ENCODE peak calls at places on chromosome 1, in ten cellular contexts. S is AG04449; Q is glutamatergic neuron; V is fibroblast of the aortic adventitia; O is WTC11; B is mammary epithelial cell; I is heart right ventricle; D is mucosa of descending colon; F is CD8-positive, alpha-beta T cell; R is neural crest cell. Y is an unnamed sample.

GRCh38 chr1:191498318-191498717 is 659.9 kb upstream of the RGS18 start:
- DNase-seq in F (no peak), I (no peak), R (no peak), B (peak; percentile 1), V (peak; percentile 37), O (no peak), Q (no peak), D (no peak), S (no peak), Y (no peak)

GRCh38 chr1:245222931-245223330 is 68.1 kb downstream of the KIF26B start:
- DNase-seq in F (no peak), I (no peak), D (no peak), Q (no peak), B (no peak), R (no peak), S (no peak), V (no peak), O (no peak), Y (no peak)

GRCh38 chr1:36734356-36734755 is 251.6 kb upstream of the CSF3R start:
- DNase-seq in S (no peak), V (no peak), D (no peak), R (no peak), F (no peak), I (no peak), B (no peak), O (no peak), Q (no peak), Y (no peak)

GRCh38 chr1:183871142-183871541 is 66.2 kb downstream of the RGL1 start:
- DNase-seq in V (peak; percentile 75), O (no peak), R (no peak), Q (no peak), I (peak; percentile 38), D (no peak), F (no peak), S (no peak), B (peak; percentile 38), Y (peak; percentile 18)

GRCh38 chr1:90925928-90926869 is 95.6 kb downstream of the ZNF644 start:
- DNase-seq in R (no peak), Q (no peak), D (no peak), B (peak; percentile 66), V (peak; percentile 78), S (peak; percentile 31), I (no peak), F (no peak), O (no peak), Y (no peak)

GRCh38 chr1:200867018-200867811 is 5.6 kb upstream of the GPR25 start:
- DNase-seq in V (no peak), S (no peak), I (no peak), Q (no peak), F (no peak), R (no peak), D (no peak), O (no peak), B (no peak), Y (no peak)

GRCh38 chr1:209213989-209214388 is 369.5 kb upstream of the CAMK1G start:
- DNase-seq in D (no peak), F (no peak), I (no peak), O (no peak), V (no peak), B (no peak), R (no peak), Q (no peak), S (no peak), Y (no peak)

GRCh38 chr1:33716976-33717688 is 146.7 kb upstream of the HMGB4 start:
- DNase-seq in R (no peak), Q (no peak), O (no peak), V (no peak), B (no peak), F (no peak), D (no peak), S (no peak), I (no peak), Y (no peak)

GRCh38 chr1:239719642-239720258 is 333.4 kb downstream of the CHRM3 start:
- DNase-seq in O (no peak), F (peak; percentile 14), V (no peak), B (no peak), D (no peak), Q (no peak), I (no peak), R (no peak), S (no peak), Y (peak; percentile 4)

GRCh38 chr1:183892351-183892793 is 87.5 kb downstream of the RGL1 start:
- DNase-seq in R (no peak), B (no peak), I (no peak), S (no peak), Q (no peak), O (no peak), F (no peak), D (no peak), V (no peak), Y (no peak)

GRCh38 chr1:27862671-27863551 is 9.4 kb upstream of the THEMIS2 start:
- DNase-seq in B (peak; percentile 99), V (peak; percentile 91), I (peak; percentile 59), D (no peak), R (no peak), S (peak; percentile 94), F (no peak), Q (no peak), O (no peak), Y (peak; percentile 38)

DNA sequence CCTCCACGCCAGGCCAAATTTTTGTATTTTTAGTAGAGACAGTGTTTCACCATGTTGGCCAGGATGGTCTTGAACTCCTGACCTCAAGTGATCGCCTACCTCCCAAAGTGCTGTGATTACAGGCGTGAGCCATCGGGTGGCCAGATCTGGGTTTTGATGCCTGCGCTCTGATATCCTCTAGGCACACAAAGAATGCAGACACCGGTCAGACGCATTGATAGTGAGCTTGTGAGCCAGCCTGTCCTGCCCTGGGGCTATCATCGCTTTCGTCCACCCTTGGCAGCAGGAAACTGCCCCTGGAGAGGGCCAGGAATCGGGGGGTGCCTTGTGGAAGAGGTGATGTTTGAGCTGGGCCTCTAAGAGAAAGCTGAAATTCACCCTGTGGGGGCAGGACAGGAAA is 4.0 kb downstream of the FBLIM1 start:
- DNase-seq in D (no peak), R (no peak), S (no peak), I (no peak), O (no peak), B (no peak), V (no peak), F (no peak), Q (no peak), Y (no peak)
- TF ChIP-seq CTCF in D (no peak), R (no peak), S (no peak), I (no peak), O (no peak), B (no peak), V (no peak), F (no peak), Q (no peak), Y (no peak)

GRCh38 chr1:10104844-10105243 is 72.1 kb downstream of the UBE4B start:
- DNase-seq in O (no peak), Q (no peak), V (no peak), I (no peak), S (no peak), B (no peak), R (no peak), D (no peak), F (no peak), Y (no peak)
- TF ChIP-seq CTCF in O (no peak), Q (no peak), V (no peak), I (no peak), S (no peak), B (no peak), R (no peak), D (no peak), F (no peak), Y (no peak)

DNA sequence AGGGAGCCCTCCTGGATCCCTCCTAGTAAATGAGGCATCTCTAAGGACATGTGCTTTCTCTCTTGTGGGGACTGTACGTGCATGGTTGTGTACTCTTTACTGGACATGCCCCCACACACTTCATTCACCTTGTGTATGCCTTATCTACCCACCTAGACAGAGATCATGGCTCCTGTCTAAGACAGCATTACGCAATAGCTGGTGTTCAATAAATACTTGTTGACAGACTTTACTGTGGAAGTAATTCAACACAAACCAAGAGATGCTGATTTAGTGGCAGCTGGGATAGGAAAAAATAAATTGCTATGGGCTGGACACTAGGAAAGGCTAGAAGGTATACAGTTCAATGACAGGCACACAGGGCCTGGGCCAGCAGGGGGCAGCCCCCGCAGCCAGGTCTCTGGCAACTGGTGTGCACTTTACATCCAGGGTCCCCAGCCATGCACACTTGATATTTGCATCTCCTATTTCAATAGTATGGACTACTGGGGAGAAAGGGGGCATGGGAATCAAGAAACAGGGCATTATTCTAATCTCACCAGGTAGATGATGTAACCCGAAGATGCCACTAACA is 24.2 kb downstream of the TRABD2B start:
- DNase-seq in V (no peak), R (no peak), I (no peak), S (no peak), B (no peak), Q (peak; percentile 45), F (no peak), O (no peak), D (no peak), Y (peak; percentile 48)
- TF ChIP-seq CTCF in V (no peak), R (peak; percentile 47), I (no peak), S (no peak), B (peak; percentile 35), Q (peak; percentile 40), F (no peak), O (peak; percentile 24), D (no peak), Y (peak; percentile 36)

DNA sequence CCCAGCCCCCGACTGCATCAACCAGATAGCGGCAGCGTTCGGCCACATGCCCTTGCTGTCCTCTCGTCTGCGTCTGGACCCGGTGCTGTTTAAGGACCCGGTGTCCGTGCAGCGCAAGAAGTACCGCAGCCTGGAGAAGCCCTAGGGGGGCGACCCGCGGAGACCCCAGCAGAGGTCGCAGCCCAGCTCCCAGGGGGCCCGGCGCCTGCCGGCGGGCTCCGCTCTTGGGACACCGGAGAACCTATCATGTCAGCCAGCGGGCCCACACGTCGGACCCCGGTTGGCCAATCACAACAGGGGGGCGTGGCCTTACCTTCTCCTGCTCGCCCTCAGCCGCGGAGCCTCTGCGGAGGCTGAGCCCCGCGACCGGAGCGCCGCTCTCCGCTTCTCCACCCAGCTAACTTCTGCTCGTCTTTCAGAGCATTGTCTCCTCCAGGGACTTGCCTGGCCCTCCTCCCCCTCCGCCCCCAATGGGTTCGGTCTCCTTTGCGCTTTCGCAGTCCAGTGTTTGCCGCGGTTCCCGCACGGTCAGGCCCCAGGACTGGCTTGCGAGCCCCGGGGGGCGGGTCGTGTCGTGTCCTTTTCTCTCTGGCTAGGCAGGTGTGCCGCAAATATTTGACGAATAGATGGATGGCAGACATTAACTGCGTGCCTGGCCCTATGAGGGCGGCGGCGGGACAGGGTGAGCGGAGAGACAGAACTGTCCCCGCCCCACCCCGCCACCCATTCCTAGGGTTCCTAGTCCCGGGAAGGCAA is 10.5 kb downstream of the SLC30A2 start:
- DNase-seq in O (peak; percentile 96), R (peak; percentile 92), Q (peak; percentile 95), F (peak; percentile 90), S (no peak), V (peak; percentile 85), D (peak; percentile 92), I (peak; percentile 95), B (peak; percentile 86), Y (peak; percentile 89)
- TF ChIP-seq CTCF in O (no peak), R (no peak), Q (no peak), F (no peak), S (no peak), V (no peak), D (no peak), I (no peak), B (no peak), Y (no peak)

DNA sequence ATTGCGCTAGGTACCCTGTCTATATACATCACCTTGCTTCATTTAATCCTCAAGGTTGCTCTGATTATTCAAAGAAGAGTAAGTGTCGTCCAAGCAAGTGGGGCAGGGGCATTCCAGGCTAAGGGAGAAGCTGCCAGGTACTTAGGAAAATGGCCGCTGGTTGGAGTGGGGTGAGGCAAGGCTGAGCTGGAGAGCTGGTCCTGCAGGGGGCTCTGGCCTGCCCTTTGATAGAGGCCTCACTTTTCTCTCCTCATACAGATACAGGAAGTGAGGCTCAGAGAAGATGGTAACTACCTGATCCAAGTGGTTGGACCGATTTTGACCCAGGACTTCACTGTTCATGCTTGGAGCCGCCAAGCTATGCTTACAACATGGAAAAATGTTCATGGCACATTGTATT is 86.9 kb upstream of the ZBTB40 start:
- DNase-seq in V (no peak), D (no peak), B (no peak), F (no peak), Q (no peak), O (peak; percentile 39), I (no peak), S (no peak), R (no peak), Y (no peak)
- TF ChIP-seq CTCF in V (no peak), D (no peak), B (no peak), F (no peak), Q (no peak), O (no peak), I (no peak), S (no peak), R (no peak), Y (no peak)

Y was measured in endothelial cell.